ENCODE peak calls at places on chromosomes 11 and 22, in ten cellular contexts. One of them, this sample, is unnamed.

GRCh38 chr11:85898456-85898855 is 43.3 kb downstream of the CCDC83 start:
- DNase-seq in thoracic aorta: no peak
- DNase-seq in GM12864: no peak
- DNase-seq in right lobe of liver: no peak
- DNase-seq in body of pancreas: no peak
- DNase-seq in esophagus squamous epithelium: no peak
- DNase-seq in HL-60: no peak
- DNase-seq in GM12865: no peak
- DNase-seq in GM10248: no peak
- DNase-seq in ascending aorta: no peak
- DNase-seq in this sample: no peak

GRCh38 chr11:102946237-102946636 is 9.3 kb downstream of the MMP13 start:
- DNase-seq in thoracic aorta: no peak
- DNase-seq in esophagus squamous epithelium: no peak
- DNase-seq in GM12864: no peak
- DNase-seq in GM10248: no peak
- DNase-seq in right lobe of liver: no peak
- DNase-seq in ascending aorta: no peak
- DNase-seq in HL-60: no peak
- DNase-seq in body of pancreas: no peak
- DNase-seq in GM12865: no peak
- DNase-seq in this sample: no peak

GRCh38 chr11:93303689-93304088 is 26.9 kb upstream of the DEUP1 start:
- DNase-seq in right lobe of liver: no peak
- DNase-seq in thoracic aorta: no peak
- DNase-seq in GM12865: no peak
- DNase-seq in GM10248: no peak
- DNase-seq in GM12864: no peak
- DNase-seq in ascending aorta: no peak
- DNase-seq in esophagus squamous epithelium: no peak
- DNase-seq in HL-60: no peak
- DNase-seq in body of pancreas: no peak
- DNase-seq in this sample: peak; percentile 54

GRCh38 chr11:112165049-112165448 is 1.2 kb upstream of the IL18 start:
- DNase-seq in HL-60: no peak
- DNase-seq in ascending aorta: no peak
- DNase-seq in thoracic aorta: no peak
- DNase-seq in GM12864: no peak
- DNase-seq in right lobe of liver: no peak
- DNase-seq in esophagus squamous epithelium: no peak
- DNase-seq in GM12865: no peak
- DNase-seq in GM10248: no peak
- DNase-seq in body of pancreas: no peak
- DNase-seq in this sample: no peak

GRCh38 chr22:25202290-25202921 is 2.7 kb downstream of the CRYBB3 start:
- DNase-seq in esophagus squamous epithelium: no peak
- DNase-seq in right lobe of liver: peak; percentile 39
- DNase-seq in body of pancreas: peak; percentile 53
- DNase-seq in HL-60: peak; percentile 12
- DNase-seq in GM12864: peak; percentile 15
- DNase-seq in GM12865: peak; percentile 57
- DNase-seq in thoracic aorta: no peak
- DNase-seq in ascending aorta: no peak
- DNase-seq in GM10248: peak; percentile 80
- DNase-seq in this sample: no peak

GRCh38 chr11:19631657-19632325 is 80.8 kb upstream of the NAV2 start:
- DNase-seq in thoracic aorta: no peak
- DNase-seq in HL-60: no peak
- DNase-seq in GM10248: no peak
- DNase-seq in body of pancreas: no peak
- DNase-seq in GM12865: no peak
- DNase-seq in ascending aorta: no peak
- DNase-seq in GM12864: no peak
- DNase-seq in esophagus squamous epithelium: no peak
- DNase-seq in right lobe of liver: no peak
- DNase-seq in this sample: no peak

GRCh38 chr11:76209956-76210885 is 3.9 kb upstream of the WNT11 start:
- DNase-seq in right lobe of liver: peak; percentile 74
- DNase-seq in esophagus squamous epithelium: no peak
- DNase-seq in GM12864: no peak
- DNase-seq in body of pancreas: peak; percentile 67
- DNase-seq in GM10248: no peak
- DNase-seq in HL-60: no peak
- DNase-seq in GM12865: peak; percentile 30
- DNase-seq in ascending aorta: peak; percentile 24
- DNase-seq in thoracic aorta: no peak
- DNase-seq in this sample: peak; percentile 91

GRCh38 chr11:71372693-71373657 is 75.2 kb downstream of the DHCR7 start:
- DNase-seq in ascending aorta: no peak
- DNase-seq in thoracic aorta: no peak
- DNase-seq in GM12864: peak; percentile 62
- DNase-seq in HL-60: no peak
- DNase-seq in GM12865: peak; percentile 60
- DNase-seq in GM10248: no peak
- DNase-seq in right lobe of liver: no peak
- DNase-seq in body of pancreas: no peak
- DNase-seq in esophagus squamous epithelium: no peak
- DNase-seq in this sample: no peak

GRCh38 chr11:130839950-130840666 is 76.2 kb downstream of the SNX19 start:
- DNase-seq in body of pancreas: no peak
- DNase-seq in right lobe of liver: no peak
- DNase-seq in GM10248: no peak
- DNase-seq in HL-60: no peak
- DNase-seq in GM12864: no peak
- DNase-seq in thoracic aorta: no peak
- DNase-seq in GM12865: no peak
- DNase-seq in esophagus squamous epithelium: no peak
- DNase-seq in ascending aorta: no peak
- DNase-seq in this sample: no peak

GRCh38 chr11:86141645-86142569 is 73.0 kb upstream of the PICALM start:
- DNase-seq in thoracic aorta: no peak
- DNase-seq in body of pancreas: no peak
- DNase-seq in HL-60: no peak
- DNase-seq in GM12865: no peak
- DNase-seq in ascending aorta: no peak
- DNase-seq in right lobe of liver: no peak
- DNase-seq in esophagus squamous epithelium: no peak
- DNase-seq in GM12864: no peak
- DNase-seq in GM10248: no peak
- DNase-seq in this sample: no peak

GRCh38 chr11:12013771-12014170 is 5.3 kb upstream of the DKK3 start:
- DNase-seq in esophagus squamous epithelium: no peak
- DNase-seq in GM12865: no peak
- DNase-seq in thoracic aorta: no peak
- DNase-seq in HL-60: no peak
- DNase-seq in right lobe of liver: no peak
- DNase-seq in GM10248: no peak
- DNase-seq in ascending aorta: no peak
- DNase-seq in body of pancreas: no peak
- DNase-seq in GM12864: no peak
- DNase-seq in this sample: no peak

GRCh38 chr11:87223816-87224215 is 186.1 kb downstream of the TMEM135 start:
- DNase-seq in esophagus squamous epithelium: no peak
- DNase-seq in right lobe of liver: no peak
- DNase-seq in GM12864: no peak
- DNase-seq in GM12865: no peak
- DNase-seq in thoracic aorta: no peak
- DNase-seq in GM10248: no peak
- DNase-seq in HL-60: no peak
- DNase-seq in ascending aorta: no peak
- DNase-seq in body of pancreas: no peak
- DNase-seq in this sample: no peak

GRCh38 chr11:128302425-128303186 is 284.8 kb downstream of the ETS1 start:
- DNase-seq in thoracic aorta: no peak
- DNase-seq in ascending aorta: no peak
- DNase-seq in GM10248: no peak
- DNase-seq in HL-60: no peak
- DNase-seq in body of pancreas: no peak
- DNase-seq in GM12865: peak; percentile 88
- DNase-seq in GM12864: peak; percentile 63
- DNase-seq in esophagus squamous epithelium: no peak
- DNase-seq in right lobe of liver: no peak
- DNase-seq in this sample: no peak

DNA sequence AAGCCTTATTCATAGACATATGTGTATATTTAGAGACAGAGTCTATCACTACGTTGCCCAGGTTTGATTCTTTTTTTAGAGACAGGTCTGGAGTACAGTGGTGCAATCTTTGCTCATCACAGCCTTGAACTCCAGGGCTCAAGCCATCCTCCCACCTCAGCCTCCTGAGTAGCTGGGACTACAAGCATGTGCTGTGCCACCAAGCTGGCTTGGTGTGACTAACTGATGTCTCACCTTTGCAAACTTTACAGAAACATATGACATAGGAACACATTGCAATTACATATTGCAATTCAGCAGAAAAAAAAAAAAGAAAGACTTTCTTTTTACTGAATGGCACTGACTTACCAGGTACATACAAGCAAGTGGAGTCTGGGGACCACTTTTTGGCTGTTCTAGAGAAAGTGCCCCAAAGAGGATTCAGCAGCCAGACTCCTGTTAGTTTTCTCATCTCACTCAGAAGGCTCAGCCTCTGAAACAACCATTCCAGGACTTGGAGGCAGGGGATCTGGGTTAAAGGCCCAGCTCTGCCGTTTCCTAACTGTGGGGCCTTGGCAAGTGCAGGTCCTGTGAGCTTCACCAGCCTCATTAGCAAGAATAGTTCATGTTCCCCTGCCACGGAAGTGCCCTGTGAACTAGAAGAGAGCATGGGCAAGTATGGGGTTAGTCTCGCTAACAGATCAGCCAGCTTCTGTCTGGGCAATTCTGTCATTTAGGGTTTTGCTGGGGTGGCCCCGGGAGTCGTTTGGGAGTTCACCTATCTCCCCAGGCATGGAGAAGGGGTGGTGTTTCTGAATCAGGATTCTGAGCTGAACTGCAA is 11.2 kb upstream of the NFAM1 start:
- DNase-seq in esophagus squamous epithelium: no peak
- DNase-seq in thoracic aorta: no peak
- DNase-seq in right lobe of liver: no peak
- DNase-seq in GM10248: no peak
- DNase-seq in HL-60: no peak
- DNase-seq in GM12864: no peak
- DNase-seq in body of pancreas: no peak
- DNase-seq in ascending aorta: no peak
- DNase-seq in GM12865: no peak
- DNase-seq in this sample: no peak
- TF ChIP-seq CTCF in esophagus squamous epithelium: no peak
- TF ChIP-seq CTCF in thoracic aorta: no peak
- TF ChIP-seq CTCF in right lobe of liver: no peak
- TF ChIP-seq CTCF in GM10248: no peak
- TF ChIP-seq CTCF in HL-60: no peak
- TF ChIP-seq CTCF in GM12864: no peak
- TF ChIP-seq CTCF in body of pancreas: no peak
- TF ChIP-seq CTCF in ascending aorta: no peak
- TF ChIP-seq CTCF in GM12865: no peak
- TF ChIP-seq CTCF in this sample: no peak

DNA sequence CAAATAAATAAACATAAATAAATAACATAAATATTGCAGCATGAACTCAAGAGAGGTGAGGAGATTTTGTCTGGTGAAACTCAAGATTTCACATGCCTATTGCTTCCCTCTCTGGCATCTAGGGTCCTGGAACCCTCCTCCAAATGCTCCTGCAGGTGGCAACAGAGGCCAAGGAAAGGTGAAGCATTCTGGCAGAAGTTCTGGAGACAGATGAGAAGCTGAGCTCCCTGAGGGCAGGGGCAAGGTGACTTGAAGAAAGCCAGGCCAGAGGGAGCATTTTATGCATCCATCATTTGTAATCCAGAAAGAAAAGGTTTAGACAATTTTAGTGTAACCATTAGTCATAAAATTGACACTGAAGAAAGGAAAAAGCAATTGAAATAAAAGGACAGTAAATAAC is 64.9 kb downstream of the ENDOD1 start:
- DNase-seq in ascending aorta: no peak
- DNase-seq in body of pancreas: peak; percentile 40
- DNase-seq in GM12864: no peak
- DNase-seq in esophagus squamous epithelium: no peak
- DNase-seq in HL-60: peak; percentile 55
- DNase-seq in GM10248: peak; percentile 66
- DNase-seq in thoracic aorta: no peak
- DNase-seq in GM12865: peak; percentile 74
- DNase-seq in right lobe of liver: no peak
- DNase-seq in this sample: no peak
- TF ChIP-seq CTCF in ascending aorta: peak; percentile 21
- TF ChIP-seq CTCF in body of pancreas: peak; percentile 18
- TF ChIP-seq CTCF in GM12864: peak; percentile 72
- TF ChIP-seq CTCF in esophagus squamous epithelium: peak; percentile 16
- TF ChIP-seq CTCF in HL-60: peak; percentile 25
- TF ChIP-seq CTCF in GM10248: peak; percentile 75
- TF ChIP-seq CTCF in thoracic aorta: peak; percentile 20
- TF ChIP-seq CTCF in GM12865: peak; percentile 60
- TF ChIP-seq CTCF in right lobe of liver: peak; percentile 58
- TF ChIP-seq CTCF in this sample: peak; percentile 72

DNA sequence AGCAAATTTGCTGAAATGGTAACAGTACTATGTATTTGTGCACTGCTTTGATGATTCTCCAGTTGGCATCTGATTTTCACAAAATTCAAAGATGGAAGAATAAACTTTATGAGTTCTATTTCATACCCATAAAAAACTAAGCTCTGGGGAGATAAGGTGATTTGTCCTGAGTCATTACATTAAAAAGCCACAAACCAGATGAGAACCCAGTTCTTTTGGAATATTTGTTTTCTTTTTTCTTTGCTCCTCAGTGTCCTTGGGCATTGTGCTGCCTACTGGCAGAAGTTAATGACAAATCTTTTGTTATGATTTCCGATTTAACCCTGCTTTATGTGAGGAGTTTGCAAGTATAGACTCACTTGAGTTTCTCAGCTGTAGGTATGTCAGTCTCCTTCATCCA is 45.4 kb upstream of the AMOTL1 start:
- DNase-seq in GM12865: no peak
- DNase-seq in body of pancreas: no peak
- DNase-seq in esophagus squamous epithelium: no peak
- DNase-seq in GM10248: no peak
- DNase-seq in ascending aorta: no peak
- DNase-seq in right lobe of liver: no peak
- DNase-seq in GM12864: no peak
- DNase-seq in thoracic aorta: no peak
- DNase-seq in HL-60: no peak
- DNase-seq in this sample: no peak
- TF ChIP-seq CTCF in GM12865: no peak
- TF ChIP-seq CTCF in body of pancreas: no peak
- TF ChIP-seq CTCF in esophagus squamous epithelium: no peak
- TF ChIP-seq CTCF in GM10248: no peak
- TF ChIP-seq CTCF in ascending aorta: no peak
- TF ChIP-seq CTCF in right lobe of liver: no peak
- TF ChIP-seq CTCF in GM12864: no peak
- TF ChIP-seq CTCF in thoracic aorta: no peak
- TF ChIP-seq CTCF in HL-60: no peak
- TF ChIP-seq CTCF in this sample: no peak

GRCh38 chr22:23984430-23984829 is 4.5 kb downstream of the GSTT2 start:
- DNase-seq in esophagus squamous epithelium: no peak
- DNase-seq in GM12865: peak; percentile 68
- DNase-seq in GM10248: peak; percentile 20
- DNase-seq in HL-60: peak; percentile 6
- DNase-seq in right lobe of liver: no peak
- DNase-seq in thoracic aorta: no peak
- DNase-seq in ascending aorta: no peak
- DNase-seq in GM12864: no peak
- DNase-seq in body of pancreas: no peak
- DNase-seq in this sample: no peak
- TF ChIP-seq CTCF in esophagus squamous epithelium: peak; percentile 28
- TF ChIP-seq CTCF in GM12865: peak; percentile 82
- TF ChIP-seq CTCF in GM10248: peak; percentile 54
- TF ChIP-seq CTCF in HL-60: peak; percentile 56
- TF ChIP-seq CTCF in right lobe of liver: peak; percentile 49
- TF ChIP-seq CTCF in thoracic aorta: peak; percentile 52
- TF ChIP-seq CTCF in ascending aorta: no peak
- TF ChIP-seq CTCF in GM12864: peak; percentile 66
- TF ChIP-seq CTCF in body of pancreas: no peak
- TF ChIP-seq CTCF in this sample: peak; percentile 80

GRCh38 chr22:29998627-29999026 is 81.6 kb upstream of the HORMAD2 start:
- DNase-seq in ascending aorta: no peak
- DNase-seq in GM10248: no peak
- DNase-seq in body of pancreas: no peak
- DNase-seq in GM12864: no peak
- DNase-seq in HL-60: no peak
- DNase-seq in esophagus squamous epithelium: no peak
- DNase-seq in right lobe of liver: no peak
- DNase-seq in GM12865: peak; percentile 9
- DNase-seq in thoracic aorta: no peak
- DNase-seq in this sample: no peak
- TF ChIP-seq CTCF in ascending aorta: no peak
- TF ChIP-seq CTCF in GM10248: no peak
- TF ChIP-seq CTCF in body of pancreas: no peak
- TF ChIP-seq CTCF in GM12864: peak; percentile 8
- TF ChIP-seq CTCF in HL-60: no peak
- TF ChIP-seq CTCF in esophagus squamous epithelium: no peak
- TF ChIP-seq CTCF in right lobe of liver: no peak
- TF ChIP-seq CTCF in GM12865: no peak
- TF ChIP-seq CTCF in thoracic aorta: no peak
- TF ChIP-seq CTCF in this sample: no peak